ENCODE peak calls at places on chromosomes 6 and 20, in five cellular contexts. A is GM04504; X is stimulated activated CD4-positive, alpha-beta T cell treated with anti-CD3 and anti-CD28 coated beads, Interleukin-1b, Interleukin-23, amount 100 ng/mL, for 1 hour; G is mesothelial cell of epicardium; W is NCI-H1105. R is an unnamed sample.

GRCh38 chr6:15730442-15730841 is 67.6 kb upstream of the DTNBP1 start:
- DNase-seq in G (no peak), W (no peak), X (no peak), A (no peak), R (no peak)

GRCh38 chr6:113924199-113924791 is 46.7 kb downstream of the HDAC2 start:
- DNase-seq in G (no peak), A (no peak), X (no peak), W (no peak), R (no peak)

GRCh38 chr6:1143655-1144054 is 168.2 kb upstream of the FOXQ1 start:
- DNase-seq in G (no peak), X (no peak), A (no peak), W (no peak), R (no peak)

GRCh38 chr20:884983-885952 is 30.9 kb downstream of the ANGPT4 start:
- DNase-seq in X (no peak), W (no peak), G (peak; percentile 61), A (peak; percentile 10), R (peak; percentile 91)

GRCh38 chr20:20203784-20204183 is 151.5 kb downstream of the CFAP61 start:
- DNase-seq in A (no peak), W (no peak), X (no peak), G (no peak), R (no peak)

GRCh38 chr6:53059648-53060589 is 5.3 kb upstream of the FBXO9 start:
- DNase-seq in A (no peak), G (no peak), W (no peak), X (no peak), R (peak; percentile 27)

GRCh38 chr6:52503853-52504777 is 72.7 kb downstream of the TRAM2 start:
- DNase-seq in W (peak; percentile 95), A (peak; percentile 79), X (no peak), G (no peak), R (no peak)

GRCh38 chr20:49608752-49609670 is 41.1 kb upstream of the PTGIS start:
- DNase-seq in G (peak; percentile 84), A (no peak), X (peak; percentile 61), W (peak; percentile 60), R (peak; percentile 87)

GRCh38 chr6:15793288-15793687 is 130.5 kb upstream of the DTNBP1 start:
- DNase-seq in A (no peak), G (no peak), X (no peak), W (no peak), R (no peak)

GRCh38 chr6:158161566-158162254 is 6.4 kb downstream of the SERAC1 start:
- DNase-seq in A (no peak), G (no peak), W (no peak), X (no peak), R (peak; percentile 28)

GRCh38 chr6:37137201-37137880 is 32.6 kb upstream of the PIM1 start:
- DNase-seq in W (no peak), X (peak; percentile 2), A (peak; percentile 98), G (peak; percentile 76), R (peak; percentile 86)

GRCh38 chr20:31709939-31710338 is 12.7 kb downstream of the BCL2L1 start:
- DNase-seq in X (no peak), A (no peak), G (no peak), W (no peak), R (no peak)

GRCh38 chr6:91669154-91669903 is 1082.5 kb upstream of the MAP3K7 start:
- DNase-seq in W (peak; percentile 73), G (no peak), X (no peak), A (no peak), R (no peak)

GRCh38 chr6:135382182-135382628 is 115.3 kb downstream of the AHI1 start:
- DNase-seq in G (no peak), W (no peak), A (no peak), X (no peak), R (no peak)

GRCh38 chr20:39070484-39071231 is 108.5 kb downstream of the DHX35 start:
- DNase-seq in G (no peak), X (no peak), W (no peak), A (peak; percentile 43), R (no peak)

GRCh38 chr6:127464161-127464880 is 5.1 kb upstream of the KIAA0408 start:
- DNase-seq in X (no peak), W (no peak), A (peak; percentile 47), G (no peak), R (no peak)

GRCh38 chr20:25285091-25285647 is 37.3 kb downstream of the PYGB start:
- DNase-seq in X (no peak), G (no peak), W (no peak), A (no peak), R (peak; percentile 83)

GRCh38 chr20:13397300-13397724 is 176.2 kb downstream of the ISM1 start:
- DNase-seq in X (no peak), A (peak; percentile 28), W (no peak), G (no peak), R (no peak)

GRCh38 chr6:117481926-117482239 is 591 bp upstream of the DCBLD1 start:
- DNase-seq in A (no peak), X (no peak), G (no peak), W (peak; percentile 11), R (no peak)

GRCh38 chr20:34585019-34585418 is 26.5 kb downstream of the MAP1LC3A start:
- DNase-seq in G (no peak), W (no peak), X (no peak), A (no peak), R (no peak)

GRCh38 chr6:74068945-74069570 is 373.1 kb downstream of the CD109 start:
- DNase-seq in G (peak; percentile 39), W (no peak), X (no peak), A (peak; percentile 69), R (no peak)

GRCh38 chr6:131173680-131174079 is 38.4 kb downstream of the AKAP7 start:
- DNase-seq in A (no peak), W (no peak), X (no peak), G (no peak), R (no peak)

GRCh38 chr6:112956696-112957525 is 609.8 kb downstream of the RFPL4B start:
- DNase-seq in G (no peak), W (no peak), X (no peak), A (peak; percentile 48), R (no peak)

GRCh38 chr6:29926795-29927427 is 15.4 kb upstream of the HLA-A start:
- DNase-seq in X (peak; percentile 70), W (no peak), G (no peak), A (no peak), R (peak; percentile 58)

GRCh38 chr20:60804918-60805631 is 447.0 kb upstream of the CDH4 start:
- DNase-seq in X (no peak), A (no peak), G (no peak), W (no peak), R (peak; percentile 55)

GRCh38 chr6:30037182-30037788 is 23.8 kb upstream of the POLR1H start:
- DNase-seq in G (no peak), X (no peak), A (no peak), W (no peak), R (peak; percentile 21)

GRCh38 chr6:81937296-81937937 is 184.9 kb upstream of the TENT5A start:
- DNase-seq in G (no peak), X (no peak), W (no peak), A (no peak), R (no peak)

GRCh38 chr6:158564243-158565121 is 4.6 kb downstream of the TMEM181 start:
- DNase-seq in X (no peak), W (no peak), A (no peak), G (no peak), R (no peak)

GRCh38 chr20:603116-603640 is 6.9 kb downstream of the TCF15 start:
- DNase-seq in W (no peak), A (no peak), X (no peak), G (no peak), R (no peak)

R was measured in H7.